ENCODE peak calls at places on chromosomes 4 and X, in six cellular contexts. N is stimulated activated CD8-positive, alpha-beta memory T cell treated with anti-CD3 and anti-CD28 coated beads, Interleukin-4, amount 100 ng/mL, for 1 hour; Z is Kasumi-1; H is AG08395; G is fibroblast of lung; A is left cardiac atrium. L is an unnamed sample.

GRCh38 chr4:73718375-73719373 is 21.7 kb upstream of the CXCL8 start:
- DNase-seq in N (no peak), Z (peak; percentile 39), H (peak; percentile 41), G (peak; percentile 77), A (no peak), L (peak; percentile 52)

GRCh38 chr4:38161208-38162113 is 201.3 kb downstream of the PTTG2 start:
- DNase-seq in N (no peak), Z (no peak), H (no peak), G (peak; percentile 50), A (no peak), L (no peak)

GRCh38 chr4:26061248-26061986 is 147.4 kb downstream of the SMIM20 start:
- DNase-seq in N (no peak), Z (peak; percentile 81), H (no peak), G (peak; percentile 40), A (no peak), L (peak; percentile 67)

GRCh38 chrX:1555370-1555769 is 18.4 kb upstream of the P2RY8 start:
- DNase-seq in N (no peak), Z (no peak), H (no peak), G (no peak), A (no peak), L (no peak)

GRCh38 chrX:93538575-93538974 is 134.8 kb downstream of the NAP1L3 start:
- DNase-seq in N (no peak), Z (peak; percentile 38), H (no peak), G (no peak), A (no peak), L (no peak)

GRCh38 chrX:65679071-65679540 is 11.7 kb downstream of the MSN start:
- DNase-seq in N (no peak), Z (peak; percentile 18), H (no peak), G (peak; percentile 81), A (no peak), L (peak; percentile 75)

GRCh38 chr4:87410669-87411068 is 11.7 kb upstream of the NUDT9 start:
- DNase-seq in N (no peak), Z (no peak), H (no peak), G (peak; percentile 40), A (no peak), L (no peak)

GRCh38 chrX:34917146-34917545 is 25.4 kb upstream of the FAM47B start:
- DNase-seq in N (no peak), Z (no peak), H (no peak), G (no peak), A (no peak), L (no peak)

GRCh38 chr4:128255906-128256305 is 31.7 kb downstream of the PGRMC2 start:
- DNase-seq in N (no peak), Z (no peak), H (no peak), G (no peak), A (no peak), L (no peak)

GRCh38 chr4:173212379-173212778 is 43.8 kb downstream of the GALNT7 start:
- DNase-seq in N (no peak), Z (no peak), H (no peak), G (peak; percentile 35), A (no peak), L (no peak)

GRCh38 chr4:91171217-91171616 is 1044.0 kb downstream of the CCSER1 start:
- DNase-seq in N (no peak), Z (peak; percentile 15), H (no peak), G (peak; percentile 2), A (no peak), L (peak; percentile 3)

GRCh38 chrX:10166731-10167149 is 10.0 kb downstream of the CLCN4 start:
- DNase-seq in N (no peak), Z (peak; percentile 16), H (no peak), G (no peak), A (no peak), L (no peak)

GRCh38 chrX:16828126-16828908 is 41.8 kb downstream of the RBBP7 start:
- DNase-seq in N (no peak), Z (no peak), H (no peak), G (peak; percentile 93), A (peak; percentile 37), L (peak; percentile 95)

GRCh38 chrX:125150231-125150630 is 169.4 kb upstream of the TEX13C start:
- DNase-seq in N (no peak), Z (no peak), H (no peak), G (peak; percentile 2), A (no peak), L (no peak)

GRCh38 chrX:28609917-28610613 is 22.8 kb downstream of the IL1RAPL1 start:
- DNase-seq in N (no peak), Z (no peak), H (no peak), G (peak; percentile 12), A (peak; percentile 44), L (no peak)

GRCh38 chr4:133148690-133149363 is at the start of gene PCDH10:
- DNase-seq in N (no peak), Z (peak; percentile 79), H (peak; percentile 93), G (peak; percentile 94), A (peak; percentile 90), L (peak; percentile 98)

GRCh38 chr4:20252656-20253271 is 1.1 kb downstream of the SLIT2 start:
- DNase-seq in N (no peak), Z (no peak), H (peak; percentile 29), G (peak; percentile 38), A (peak; percentile 26), L (peak; percentile 52)

GRCh38 chr4:173527103-173527876 is 2.7 kb downstream of the HAND2 start:
- DNase-seq in N (no peak), Z (no peak), H (peak; percentile 9), G (no peak), A (no peak), L (peak; percentile 74)

GRCh38 chrX:19172741-19173140 is 50.5 kb upstream of the ADGRG2 start:
- DNase-seq in N (no peak), Z (no peak), H (no peak), G (no peak), A (no peak), L (no peak)

GRCh38 chr4:121122661-121123060 is 41.5 kb downstream of the TNIP3 start:
- DNase-seq in N (no peak), Z (no peak), H (no peak), G (peak; percentile 38), A (no peak), L (peak; percentile 13)

GRCh38 chr4:108193891-108194672 is 25.4 kb upstream of the LEF1 start:
- DNase-seq in N (no peak), Z (no peak), H (no peak), G (no peak), A (no peak), L (no peak)

GRCh38 chr4:96486563-96486962 is 646.7 kb downstream of the PDHA2 start:
- DNase-seq in N (no peak), Z (no peak), H (no peak), G (no peak), A (no peak), L (no peak)

L was measured in fibroblast of pulmonary artery.